ENCODE peak calls at places on chromosome 22, in four cellular contexts. One of them, this sample, is unnamed.

GRCh38 chr22:18147791-18148507 is 2.0 kb upstream of the USP18 start:
- DNase-seq in stimulated activated CD4-positive, alpha-beta T cell treated with anti-CD3 and anti-CD28 coated beads, TNF-alpha, amount 100 ng/mL, for 4 hours: no peak
- DNase-seq in Peyer's patch: no peak
- DNase-seq in NCI-H1105 treated with DMSO at 0.1 percent for 48 hours: no peak
- DNase-seq in this sample: no peak

GRCh38 chr22:36379593-36380361 is 8.0 kb downstream of the MYH9 start:
- DNase-seq in Peyer's patch: no peak
- DNase-seq in NCI-H1105 treated with DMSO at 0.1 percent for 48 hours: no peak
- DNase-seq in stimulated activated CD4-positive, alpha-beta T cell treated with anti-CD3 and anti-CD28 coated beads, TNF-alpha, amount 100 ng/mL, for 4 hours: no peak
- DNase-seq in this sample: no peak

GRCh38 chr22:29224859-29225410 is 19.2 kb downstream of the EMID1 start:
- DNase-seq in stimulated activated CD4-positive, alpha-beta T cell treated with anti-CD3 and anti-CD28 coated beads, TNF-alpha, amount 100 ng/mL, for 4 hours: no peak
- DNase-seq in NCI-H1105 treated with DMSO at 0.1 percent for 48 hours: no peak
- DNase-seq in Peyer's patch: peak
- DNase-seq in this sample: no peak

GRCh38 chr22:19942071-19942885 is 660 bp upstream of the TXNRD2 start:
- DNase-seq in stimulated activated CD4-positive, alpha-beta T cell treated with anti-CD3 and anti-CD28 coated beads, TNF-alpha, amount 100 ng/mL, for 4 hours: no peak
- DNase-seq in Peyer's patch: no peak
- DNase-seq in NCI-H1105 treated with DMSO at 0.1 percent for 48 hours: no peak
- DNase-seq in this sample: peak

GRCh38 chr22:25478111-25478510 is 86.4 kb upstream of the GRK3 start:
- DNase-seq in NCI-H1105 treated with DMSO at 0.1 percent for 48 hours: no peak
- DNase-seq in stimulated activated CD4-positive, alpha-beta T cell treated with anti-CD3 and anti-CD28 coated beads, TNF-alpha, amount 100 ng/mL, for 4 hours: no peak
- DNase-seq in Peyer's patch: no peak
- DNase-seq in this sample: no peak

GRCh38 chr22:37775785-37776638 is 31.7 kb upstream of the GCAT start:
- DNase-seq in Peyer's patch: no peak
- DNase-seq in stimulated activated CD4-positive, alpha-beta T cell treated with anti-CD3 and anti-CD28 coated beads, TNF-alpha, amount 100 ng/mL, for 4 hours: no peak
- DNase-seq in NCI-H1105 treated with DMSO at 0.1 percent for 48 hours: no peak
- DNase-seq in this sample: no peak

GRCh38 chr22:50573491-50574382 is 4.5 kb downstream of the CPT1B start:
- DNase-seq in stimulated activated CD4-positive, alpha-beta T cell treated with anti-CD3 and anti-CD28 coated beads, TNF-alpha, amount 100 ng/mL, for 4 hours: no peak
- DNase-seq in Peyer's patch: no peak
- DNase-seq in NCI-H1105 treated with DMSO at 0.1 percent for 48 hours: no peak
- DNase-seq in this sample: no peak

GRCh38 chr22:25369133-25369532 is 149.7 kb downstream of the CRYBB2 start:
- DNase-seq in stimulated activated CD4-positive, alpha-beta T cell treated with anti-CD3 and anti-CD28 coated beads, TNF-alpha, amount 100 ng/mL, for 4 hours: no peak
- DNase-seq in NCI-H1105 treated with DMSO at 0.1 percent for 48 hours: no peak
- DNase-seq in Peyer's patch: no peak
- DNase-seq in this sample: no peak

GRCh38 chr22:36334081-36334831 is 53.5 kb downstream of the MYH9 start:
- DNase-seq in Peyer's patch: no peak
- DNase-seq in stimulated activated CD4-positive, alpha-beta T cell treated with anti-CD3 and anti-CD28 coated beads, TNF-alpha, amount 100 ng/mL, for 4 hours: no peak
- DNase-seq in NCI-H1105 treated with DMSO at 0.1 percent for 48 hours: no peak
- DNase-seq in this sample: no peak

GRCh38 chr22:44996120-44996519 is 13.7 kb downstream of the PHF21B start:
- DNase-seq in stimulated activated CD4-positive, alpha-beta T cell treated with anti-CD3 and anti-CD28 coated beads, TNF-alpha, amount 100 ng/mL, for 4 hours: no peak
- DNase-seq in NCI-H1105 treated with DMSO at 0.1 percent for 48 hours: no peak
- DNase-seq in Peyer's patch: no peak
- DNase-seq in this sample: no peak

GRCh38 chr22:19800306-19800705 is 39.7 kb downstream of the TBX1 start:
- DNase-seq in Peyer's patch: no peak
- DNase-seq in NCI-H1105 treated with DMSO at 0.1 percent for 48 hours: no peak
- DNase-seq in stimulated activated CD4-positive, alpha-beta T cell treated with anti-CD3 and anti-CD28 coated beads, TNF-alpha, amount 100 ng/mL, for 4 hours: no peak
- DNase-seq in this sample: no peak

GRCh38 chr22:49976439-49977175 is 16.0 kb downstream of the PIM3 start:
- DNase-seq in NCI-H1105 treated with DMSO at 0.1 percent for 48 hours: no peak
- DNase-seq in stimulated activated CD4-positive, alpha-beta T cell treated with anti-CD3 and anti-CD28 coated beads, TNF-alpha, amount 100 ng/mL, for 4 hours: no peak
- DNase-seq in Peyer's patch: no peak
- DNase-seq in this sample: no peak

GRCh38 chr22:31276426-31277167 is 15.7 kb downstream of the PIK3IP1 start:
- DNase-seq in Peyer's patch: no peak
- DNase-seq in NCI-H1105 treated with DMSO at 0.1 percent for 48 hours: no peak
- DNase-seq in stimulated activated CD4-positive, alpha-beta T cell treated with anti-CD3 and anti-CD28 coated beads, TNF-alpha, amount 100 ng/mL, for 4 hours: no peak
- DNase-seq in this sample: no peak

GRCh38 chr22:46734830-46735453 is 3.1 kb downstream of the CERK start:
- DNase-seq in NCI-H1105 treated with DMSO at 0.1 percent for 48 hours: peak
- DNase-seq in Peyer's patch: peak
- DNase-seq in stimulated activated CD4-positive, alpha-beta T cell treated with anti-CD3 and anti-CD28 coated beads, TNF-alpha, amount 100 ng/mL, for 4 hours: no peak
- DNase-seq in this sample: no peak

GRCh38 chr22:50253941-50254340 is 2.9 kb upstream of the HDAC10 start:
- DNase-seq in stimulated activated CD4-positive, alpha-beta T cell treated with anti-CD3 and anti-CD28 coated beads, TNF-alpha, amount 100 ng/mL, for 4 hours: no peak
- DNase-seq in NCI-H1105 treated with DMSO at 0.1 percent for 48 hours: no peak
- DNase-seq in Peyer's patch: no peak
- DNase-seq in this sample: no peak

GRCh38 chr22:23898006-23898974 is 4.1 kb downstream of the MIF start:
- DNase-seq in Peyer's patch: no peak
- DNase-seq in NCI-H1105 treated with DMSO at 0.1 percent for 48 hours: no peak
- DNase-seq in stimulated activated CD4-positive, alpha-beta T cell treated with anti-CD3 and anti-CD28 coated beads, TNF-alpha, amount 100 ng/mL, for 4 hours: no peak
- DNase-seq in this sample: no peak

GRCh38 chr22:37778370-37779009 is 29.2 kb upstream of the GCAT start:
- DNase-seq in Peyer's patch: no peak
- DNase-seq in NCI-H1105 treated with DMSO at 0.1 percent for 48 hours: no peak
- DNase-seq in stimulated activated CD4-positive, alpha-beta T cell treated with anti-CD3 and anti-CD28 coated beads, TNF-alpha, amount 100 ng/mL, for 4 hours: no peak
- DNase-seq in this sample: no peak

GRCh38 chr22:42673898-42674390 is 24.8 kb upstream of the CYB5R3 start:
- DNase-seq in Peyer's patch: no peak
- DNase-seq in stimulated activated CD4-positive, alpha-beta T cell treated with anti-CD3 and anti-CD28 coated beads, TNF-alpha, amount 100 ng/mL, for 4 hours: no peak
- DNase-seq in NCI-H1105 treated with DMSO at 0.1 percent for 48 hours: no peak
- DNase-seq in this sample: no peak

GRCh38 chr22:50010676-50011446 is 1.7 kb downstream of the IL17REL start:
- DNase-seq in Peyer's patch: peak
- DNase-seq in stimulated activated CD4-positive, alpha-beta T cell treated with anti-CD3 and anti-CD28 coated beads, TNF-alpha, amount 100 ng/mL, for 4 hours: peak
- DNase-seq in NCI-H1105 treated with DMSO at 0.1 percent for 48 hours: no peak
- DNase-seq in this sample: no peak

GRCh38 chr22:49013707-49014106 is 814.0 kb downstream of the BRD1 start:
- DNase-seq in Peyer's patch: no peak
- DNase-seq in stimulated activated CD4-positive, alpha-beta T cell treated with anti-CD3 and anti-CD28 coated beads, TNF-alpha, amount 100 ng/mL, for 4 hours: no peak
- DNase-seq in NCI-H1105 treated with DMSO at 0.1 percent for 48 hours: no peak
- DNase-seq in this sample: no peak